ENCODE peak calls at places on chromosomes 1 and 21, in six cellular contexts. S is pancreas, Y is adrenal gland, U is mammary epithelial cell, P is aorta, N is SJSA1. D is an unnamed sample.
A peak's percentile ranks its signal among the peaks of the same experiment; 100 is the strongest.

GRCh38 chr21:45740491-45741357 is 97.2 kb downstream of the PCBP3 start:
- DNase-seq in Y (no peak), S (no peak), P (peak; percentile 51), U (no peak), N (no peak), D (no peak)

GRCh38 chr1:151612506-151613274 is 840 bp downstream of the SNX27 start:
- DNase-seq in P (peak; percentile 76), S (peak; percentile 78), Y (peak; percentile 33), N (peak; percentile 49), U (peak; percentile 25), D (peak; percentile 46)

GRCh38 chr1:66571789-66572188 is 37.8 kb downstream of the SGIP1 start:
- DNase-seq in P (no peak), S (no peak), U (peak; percentile 59), N (no peak), Y (no peak), D (no peak)

GRCh38 chr1:244820131-244820530 is 15.3 kb upstream of the COX20 start:
- DNase-seq in N (no peak), S (no peak), U (no peak), P (no peak), Y (no peak), D (no peak)

GRCh38 chr1:3642921-3643675 is 6.8 kb downstream of the WRAP73 start:
- DNase-seq in P (peak; percentile 69), Y (no peak), U (no peak), N (no peak), S (no peak), D (no peak)

GRCh38 chr1:156675715-156676311 is 1.4 kb downstream of the NES start:
- DNase-seq in P (no peak), U (no peak), N (no peak), Y (no peak), S (no peak), D (peak; percentile 95)

GRCh38 chr1:47763456-47764171 is 233.6 kb downstream of the TRABD2B start:
- DNase-seq in P (peak; percentile 72), Y (no peak), N (no peak), U (peak; percentile 73), S (no peak), D (no peak)

GRCh38 chr21:41359289-41359688 is 2.5 kb upstream of the MX2 start:
- DNase-seq in U (no peak), N (peak; percentile 31), Y (no peak), P (peak; percentile 22), S (no peak), D (no peak)

GRCh38 chr1:15412488-15412800 is 2.8 kb downstream of the EFHD2 start:
- DNase-seq in U (no peak), P (no peak), Y (no peak), N (no peak), S (no peak), D (no peak)

GRCh38 chr1:53578358-53578757 is 119.2 kb downstream of the DMRTB1 start:
- DNase-seq in Y (no peak), N (no peak), U (no peak), S (no peak), P (peak; percentile 20), D (no peak)

GRCh38 chr1:224432141-224432540 is 2.5 kb downstream of the WDR26 start:
- DNase-seq in S (no peak), U (no peak), P (no peak), Y (no peak), N (no peak), D (no peak)

GRCh38 chr1:164786980-164787833 is 228.2 kb downstream of the PBX1 start:
- DNase-seq in P (peak; percentile 92), U (peak; percentile 71), S (peak; percentile 91), N (peak; percentile 75), Y (peak; percentile 94), D (peak; percentile 90)

GRCh38 chr1:167083066-167083682 is 7.0 kb downstream of the GPA33 start:
- DNase-seq in P (no peak), Y (no peak), N (no peak), U (no peak), S (no peak), D (peak; percentile 46)

GRCh38 chr1:189021577-189021976 is 1456.1 kb downstream of the BRINP3 start:
- DNase-seq in U (no peak), N (no peak), S (no peak), P (no peak), Y (no peak), D (no peak)

GRCh38 chr1:36760081-36760480 is 274.2 kb downstream of the GRIK3 start:
- DNase-seq in S (no peak), N (no peak), Y (no peak), P (peak; percentile 52), U (no peak), D (no peak)

GRCh38 chr1:210099921-210100320 is 132.7 kb upstream of the SERTAD4 start:
- DNase-seq in S (no peak), U (no peak), N (no peak), P (no peak), Y (no peak), D (no peak)

GRCh38 chr1:230739564-230739963 is 7.6 kb upstream of the CAPN9 start:
- DNase-seq in U (no peak), S (no peak), Y (no peak), N (no peak), P (no peak), D (no peak)

GRCh38 chr1:183180213-183180612 is 5.9 kb upstream of the LAMC2 start:
- DNase-seq in N (peak; percentile 78), Y (peak; percentile 22), S (no peak), U (peak; percentile 78), P (no peak), D (peak; percentile 61)

GRCh38 chr1:3880429-3881190 is 19.5 kb downstream of the C1orf174 start:
- DNase-seq in N (no peak), Y (no peak), P (peak; percentile 46), S (no peak), U (no peak), D (no peak)

GRCh38 chr1:176469450-176469985 is 6.5 kb downstream of the PAPPA2 start:
- DNase-seq in P (no peak), Y (no peak), U (no peak), S (no peak), N (no peak), D (peak; percentile 25)

GRCh38 chr21:20739421-20739820 is 258.8 kb upstream of the NCAM2 start:
- DNase-seq in P (no peak), N (no peak), S (no peak), Y (no peak), U (no peak), D (no peak)

GRCh38 chr1:169933999-169934725 is 40.5 kb upstream of the SCYL3 start:
- DNase-seq in U (peak; percentile 37), Y (no peak), N (no peak), P (no peak), S (no peak), D (no peak)

GRCh38 chr1:29450591-29450990 is 214.3 kb downstream of the PTPRU start:
- DNase-seq in S (no peak), P (peak; percentile 50), N (no peak), Y (no peak), U (no peak), D (no peak)

GRCh38 chr1:97210302-97210701 is 488.7 kb downstream of the PTBP2 start:
- DNase-seq in U (no peak), Y (no peak), N (no peak), P (no peak), S (no peak), D (no peak)

GRCh38 chr1:25529518-25530347 is 13.7 kb upstream of the LDLRAP1 start:
- DNase-seq in U (no peak), S (no peak), P (no peak), N (no peak), Y (no peak), D (no peak)

GRCh38 chr1:239368436-239369109 is 17.8 kb upstream of the CHRM3 start:
- DNase-seq in P (no peak), Y (no peak), N (no peak), U (peak; percentile 27), S (no peak), D (no peak)

GRCh38 chr1:245704765-245705164 is 550.0 kb downstream of the KIF26B start:
- DNase-seq in U (peak; percentile 48), S (no peak), P (no peak), Y (no peak), N (no peak), D (no peak)

GRCh38 chr1:62964141-62964540 is 180.2 kb downstream of the ATG4C start:
- DNase-seq in P (no peak), U (no peak), S (no peak), Y (no peak), N (no peak), D (no peak)

GRCh38 chr1:182699673-182700350 is 15.4 kb upstream of the RGS8 start:
- DNase-seq in N (no peak), P (no peak), Y (no peak), U (no peak), S (no peak), D (peak; percentile 97)

DNA sequence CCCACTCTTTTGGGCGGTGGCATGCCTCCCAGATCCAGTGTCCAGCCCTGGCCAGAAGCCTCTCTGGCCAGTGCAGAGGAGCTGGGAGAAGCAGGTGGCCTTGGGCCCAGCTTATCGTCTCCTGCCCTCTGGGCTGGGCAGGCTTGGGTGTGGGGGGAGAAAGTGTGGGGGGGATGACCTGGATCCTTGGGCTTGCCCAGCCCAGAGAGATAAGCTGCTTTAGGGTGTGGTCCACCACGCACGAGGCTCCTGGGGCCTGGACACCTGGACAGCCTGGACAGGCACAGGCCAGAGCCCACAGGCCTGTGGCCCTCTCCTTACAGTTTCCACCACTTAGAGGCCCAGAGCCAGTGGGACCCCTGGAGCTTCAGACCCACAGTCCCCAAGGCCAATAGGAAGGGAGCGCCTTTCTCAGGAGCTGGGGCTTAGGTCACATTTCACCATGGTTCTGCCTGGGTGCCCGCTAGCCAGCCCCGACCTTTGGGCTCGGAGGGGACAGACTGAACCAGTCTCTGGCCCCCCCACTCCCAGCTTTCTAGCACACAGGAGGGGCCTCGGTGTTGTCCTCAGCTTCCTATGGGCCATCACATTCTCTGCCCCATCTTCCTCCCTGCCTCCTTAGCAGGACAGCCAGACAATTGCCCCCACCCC is 1.9 kb downstream of the ESPN start:
- DNase-seq in N (no peak), Y (peak; percentile 53), U (no peak), S (no peak), P (no peak), D (no peak)
- H3K27me3 ChIP-seq in N (peaks cover 58% of the 10 kb centered on the region), Y (peaks cover 22% of the 10 kb centered on the region), U (no peaks in the 10 kb centered on the region), S (peaks cover 15% of the 10 kb centered on the region), P (no peaks in the 10 kb centered on the region), D (peaks cover 55% of the 10 kb centered on the region)

GRCh38 chr1:173802961-173803360 is 21.5 kb upstream of the DARS2 start:
- DNase-seq in P (no peak), U (no peak), Y (no peak), N (no peak), S (no peak), D (no peak)
- H3K4me3 ChIP-seq in P (no peak overlapping the region), U (no peak overlapping the region), Y (no peak overlapping the region), N (no peak overlapping the region), S (no peak overlapping the region), D (no peak overlapping the region)

GRCh38 chr1:91750398-91750996 is 135.5 kb downstream of the TGFBR3 start:
- DNase-seq in S (no peak), Y (peak; percentile 53), P (no peak), U (no peak), N (no peak), D (no peak)
- H3K27ac ChIP-seq in S (peak overlapping the region; percentile 31), Y (peak overlapping the region; percentile 76), P (no peak overlapping the region), U (no peak overlapping the region), N (no peak overlapping the region), D (no peak overlapping the region)

GRCh38 chr1:77976433-77977076 is 2.3 kb downstream of the FUBP1 start:
- DNase-seq in P (no peak), N (no peak), S (no peak), Y (no peak), U (no peak), D (peak; percentile 10)
- H3K27me3 ChIP-seq in P (no peaks in the 10 kb centered on the region), N (no peaks in the 10 kb centered on the region), S (no peaks in the 10 kb centered on the region), Y (no peaks in the 10 kb centered on the region), U (no peaks in the 10 kb centered on the region), D (no peaks in the 10 kb centered on the region)

D was measured in SJCRH30.